ENCODE peak calls at places on chromosomes 2 and 18, in eight cellular contexts. F is MM.1S, J is SK-N-SH, I is hepatocyte, E is neural progenitor cell, P is HCT116, W is GM23248, C is OCI-LY7. R is an unnamed sample. For H3K4me1, the result is how much of the 10 kb centered on the place peaks cover.

GRCh38 chr2:44102790-44103642 is 65.7 kb upstream of the PPM1B start:
- DNase-seq in E (no peak), F (no peak), J (no peak), P (no peak), W (peak), C (no peak), I (no peak), R (no peak)

GRCh38 chr18:48663096-48663930 is 124.5 kb downstream of the CTIF start:
- DNase-seq in J (no peak), P (no peak), I (no peak), F (no peak), W (no peak), E (no peak), C (no peak), R (no peak)

GRCh38 chr18:25370391-25370790 is 18.4 kb upstream of the ZNF521 start:
- DNase-seq in E (no peak), P (no peak), C (no peak), W (no peak), F (no peak), I (no peak), J (no peak), R (no peak)

GRCh38 chr2:85763831-85764230 is 10.0 kb downstream of the ATOH8 start:
- DNase-seq in P (no peak), C (no peak), W (no peak), J (no peak), E (no peak), I (no peak), F (no peak), R (no peak)

GRCh38 chr2:241445426-241445825 is 63.0 kb downstream of the STK25 start:
- DNase-seq in J (no peak), I (no peak), E (no peak), W (no peak), P (no peak), C (no peak), F (peak), R (no peak)

GRCh38 chr18:50006470-50007046 is 188.4 kb downstream of the MYO5B start:
- DNase-seq in F (peak), P (no peak), C (no peak), W (no peak), J (no peak), I (no peak), E (no peak), R (no peak)

GRCh38 chr2:13550832-13551231 is 834.1 kb downstream of the TRIB2 start:
- DNase-seq in C (no peak), F (no peak), P (no peak), J (no peak), E (no peak), W (no peak), I (no peak), R (no peak)

GRCh38 chr2:43236256-43236655 is 9.8 kb upstream of the ZFP36L2 start:
- DNase-seq in I (no peak), F (no peak), C (no peak), J (no peak), E (no peak), W (no peak), P (no peak), R (no peak)

GRCh38 chr2:10486601-10487079 is 38.5 kb upstream of the ODC1 start:
- DNase-seq in C (no peak), P (no peak), I (no peak), W (no peak), E (no peak), F (no peak), J (no peak), R (no peak)

GRCh38 chr18:69002233-69002632 is 204.4 kb downstream of the CCDC102B start:
- DNase-seq in W (no peak), P (peak), F (no peak), C (no peak), J (peak), E (peak), I (no peak), R (peak)

GRCh38 chr2:240162531-240162930 is 22.1 kb upstream of the OTOS start:
- DNase-seq in W (no peak), I (no peak), E (no peak), P (no peak), F (no peak), C (no peak), J (no peak), R (no peak)

GRCh38 chr2:105287692-105288091 is 41.8 kb downstream of the TGFBRAP1 start:
- DNase-seq in P (peak), E (peak), C (peak), I (peak), W (peak), J (peak), F (peak), R (peak)

GRCh38 chr2:158243392-158243791 is 141.7 kb downstream of the UPP2 start:
- DNase-seq in E (peak), J (no peak), I (no peak), F (no peak), C (no peak), P (no peak), W (no peak), R (no peak)

DNA sequence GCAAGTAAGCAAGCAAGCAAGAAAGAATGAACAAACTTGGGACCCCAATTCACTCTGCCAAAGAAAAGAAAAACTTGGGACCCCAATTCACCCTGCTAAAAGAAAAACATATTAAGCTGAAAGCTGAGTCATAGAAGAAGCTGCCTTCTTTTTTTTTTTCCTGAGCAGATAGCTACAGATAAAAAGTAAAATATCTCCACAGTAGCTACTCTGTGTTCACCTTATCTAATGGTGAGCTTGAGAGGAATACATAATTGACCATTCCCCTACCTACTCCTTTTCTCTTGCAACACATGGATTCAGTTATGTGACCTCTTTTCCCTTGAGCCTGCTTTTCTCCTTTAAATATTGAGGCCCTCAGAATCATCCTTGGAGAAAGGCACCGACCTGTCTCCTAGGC is 63.0 kb downstream of the MCFD2 start:
- DNase-seq in C (no peak), F (no peak), I (no peak), W (peak), P (no peak), J (no peak), E (no peak), R (no peak)
- H3K4me1 ChIP-seq in C (under half), F (under half), I (under half), W (half or more), P (half or more), J (under half), E (under half), R (under half)

DNA sequence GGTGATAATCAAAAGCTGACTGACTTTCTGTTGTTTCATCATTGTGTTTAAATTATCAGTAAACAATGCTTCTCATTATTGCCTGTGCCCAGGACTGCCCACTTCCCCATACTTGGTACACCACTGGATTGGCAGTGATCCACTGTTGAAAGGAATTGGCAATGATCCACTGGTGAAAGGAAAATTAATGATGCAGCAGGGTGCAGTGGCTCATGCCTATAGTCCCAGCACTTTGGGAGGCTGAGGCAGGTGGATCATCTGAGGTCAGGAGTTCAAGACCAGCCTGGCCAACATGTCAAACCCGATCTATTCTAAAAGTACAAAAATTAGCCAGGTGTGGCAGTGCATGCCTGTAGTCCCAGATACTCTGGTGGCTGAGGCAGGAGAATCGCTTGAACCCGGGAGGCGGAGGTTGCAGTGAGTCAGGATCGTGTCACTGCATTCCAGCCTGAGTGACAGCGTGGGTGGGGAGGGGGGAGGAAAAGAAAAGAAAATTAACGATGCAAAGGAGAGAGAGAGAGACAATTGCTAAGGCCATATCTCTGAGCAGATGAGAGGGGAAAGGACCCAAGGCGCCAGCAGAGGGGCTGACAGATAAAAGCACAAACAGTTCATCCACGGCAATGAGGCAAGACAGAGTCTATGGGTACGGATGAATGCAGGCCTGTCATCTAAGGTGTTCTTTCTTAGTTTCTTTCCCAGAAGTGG is 10.2 kb upstream of the GTF2A1L start:
- DNase-seq in F (no peak), W (peak), I (no peak), J (no peak), C (no peak), E (no peak), P (peak), R (no peak)
- TF ChIP-seq EZH2phosphoT487 in F (no peak), W (no peak), I (no peak), J (no peak), C (no peak), E (no peak), P (no peak), R (no peak)

DNA sequence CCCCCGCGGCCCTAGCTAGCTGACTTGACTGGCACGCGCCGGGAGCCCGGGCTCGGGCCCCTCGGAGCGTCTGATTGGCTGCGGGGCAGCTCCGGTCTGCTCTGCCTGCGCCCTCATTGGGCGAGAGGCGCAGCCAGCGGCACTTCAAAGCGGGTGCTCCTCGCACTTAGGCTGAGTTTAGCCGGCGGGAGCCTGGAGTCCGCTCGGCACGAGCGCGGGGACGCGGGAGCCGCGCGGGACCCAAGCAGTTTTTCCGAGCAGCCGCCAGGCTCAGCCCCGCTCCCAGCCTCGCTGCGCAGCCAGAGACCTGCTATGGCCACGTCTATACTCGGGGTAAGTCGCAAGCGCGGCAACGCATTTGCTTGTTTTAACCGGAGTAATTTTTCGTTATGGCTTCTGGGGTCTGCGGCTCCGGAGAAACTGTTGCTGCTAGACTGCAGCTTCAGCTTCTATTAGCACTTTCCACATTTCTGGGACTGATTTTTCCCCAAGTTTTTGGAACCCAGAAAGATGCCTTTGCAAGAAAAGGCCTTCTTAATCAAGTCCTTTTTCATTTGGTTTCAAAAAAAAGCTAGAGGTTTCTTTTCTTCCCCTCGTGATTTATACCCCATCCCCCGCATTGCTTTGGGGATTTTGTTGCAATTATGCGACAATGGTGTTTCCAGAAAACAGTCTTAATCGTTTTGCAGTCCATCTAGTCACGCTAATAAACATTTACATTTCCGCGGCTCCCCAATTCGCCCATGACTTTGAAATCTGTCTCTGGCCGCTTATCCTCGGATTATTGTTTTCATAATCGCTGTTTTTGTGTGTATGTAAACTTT is at the start of gene SP9:
- DNase-seq in J (peak), E (peak), F (peak), I (peak), P (no peak), W (peak), C (no peak), R (peak)
- H3K4me1 ChIP-seq in J (under half), E (half or more), F (under half), I (under half), P (under half), W (under half), C (under half), R (half or more)

GRCh38 chr18:45588831-45589558 is 26.3 kb upstream of the SLC14A2 start:
- DNase-seq in E (no peak), W (peak), C (no peak), J (peak), F (no peak), I (peak), P (no peak), R (no peak)
- TF ChIP-seq EZH2phosphoT487 in E (no peak), W (no peak), C (no peak), J (no peak), F (no peak), I (no peak), P (no peak), R (no peak)